ENCODE peak calls at places on chromosomes 4 and X, in nine cellular contexts. G is psoas muscle; R is stimulated activated CD8-positive, alpha-beta memory T cell treated with anti-CD3 and anti-CD28 coated beads, Interleukin-4, amount 100 ng/mL, for 1 hour; Z is GM06990; W is T47D; F is activated T-cell treated with anti-CD3 and anti-CD28 coated beads for 1 hour; O is HEK293T; L is Right ventricle myocardium inferior; U is progenitor cell of endocrine pancreas. H is an unnamed sample.

GRCh38 chr4:90220453-90220852 is 93.3 kb downstream of the CCSER1 start:
- DNase-seq in G (no peak), R (no peak), Z (no peak), W (no peak), F (no peak), O (no peak), L (no peak), U (no peak), H (no peak)

GRCh38 chr4:84579410-84579791 is 3.5 kb upstream of the CDS1 start:
- DNase-seq in G (no peak), R (no peak), Z (no peak), W (no peak), F (no peak), O (no peak), L (no peak), U (no peak), H (no peak)

GRCh38 chr4:172842759-172843158 is 325.9 kb upstream of the GALNT7 start:
- DNase-seq in G (no peak), R (no peak), Z (no peak), W (no peak), F (no peak), O (no peak), L (no peak), U (no peak), H (no peak)

GRCh38 chrX:150255441-150256296 is 107.4 kb upstream of the MAMLD1 start:
- DNase-seq in G (no peak), R (no peak), Z (no peak), W (no peak), F (no peak), O (no peak), L (no peak), U (no peak), H (no peak)

GRCh38 chrX:18102006-18102405 is 118.7 kb downstream of the BEND2 start:
- DNase-seq in G (no peak), R (no peak), Z (no peak), W (no peak), F (no peak), O (no peak), L (no peak), U (no peak), H (no peak)

GRCh38 chr4:94527556-94528233 is 76.0 kb downstream of the PDLIM5 start:
- DNase-seq in G (no peak), R (no peak), Z (no peak), W (no peak), F (no peak), O (no peak), L (no peak), U (no peak), H (no peak)

GRCh38 chrX:17732138-17732783 is 5.0 kb upstream of the SCML1 start:
- DNase-seq in G (no peak), R (no peak), Z (no peak), W (no peak), F (no peak), O (no peak), L (no peak), U (no peak), H (no peak)

GRCh38 chrX:45771114-45771513 is 570.4 kb upstream of the DIPK2B start:
- DNase-seq in G (no peak), R (no peak), Z (no peak), W (no peak), F (no peak), O (peak), L (no peak), U (no peak), H (peak)

GRCh38 chr4:39928538-39928937 is 49.2 kb downstream of the PDS5A start:
- DNase-seq in G (no peak), R (no peak), Z (no peak), W (no peak), F (no peak), O (no peak), L (no peak), U (no peak), H (no peak)

GRCh38 chr4:4541040-4541631 is 712 bp downstream of the STX18 start:
- DNase-seq in G (peak), R (no peak), Z (peak), W (peak), F (no peak), O (peak), L (no peak), U (no peak), H (peak)

GRCh38 chr4:14783011-14783877 is 219.0 kb upstream of the CPEB2 start:
- DNase-seq in G (no peak), R (no peak), Z (peak), W (no peak), F (no peak), O (no peak), L (no peak), U (no peak), H (peak)

GRCh38 chr4:11605597-11605996 is 176.9 kb upstream of the HS3ST1 start:
- DNase-seq in G (no peak), R (no peak), Z (no peak), W (no peak), F (no peak), O (no peak), L (no peak), U (no peak), H (no peak)

GRCh38 chr4:102168580-102168979 is 176.7 kb downstream of the SLC39A8 start:
- DNase-seq in G (no peak), R (no peak), Z (no peak), W (no peak), F (no peak), O (no peak), L (no peak), U (no peak), H (no peak)

GRCh38 chrX:132480581-132481203 is 8.1 kb downstream of the MBNL3 start:
- DNase-seq in G (peak), R (no peak), Z (peak), W (peak), F (no peak), O (no peak), L (no peak), U (no peak), H (peak)

GRCh38 chrX:13432376-13432775 is 112.5 kb upstream of the ATXN3L start:
- DNase-seq in G (no peak), R (no peak), Z (no peak), W (peak), F (no peak), O (no peak), L (no peak), U (no peak), H (peak)

GRCh38 chr4:90328558-90328957 is 201.4 kb downstream of the CCSER1 start:
- DNase-seq in G (no peak), R (no peak), Z (no peak), W (peak), F (no peak), O (peak), L (peak), U (no peak), H (peak)

GRCh38 chr4:74487771-74488170 is 42.8 kb downstream of the AREG start:
- DNase-seq in G (no peak), R (no peak), Z (no peak), W (no peak), F (no peak), O (no peak), L (no peak), U (no peak), H (no peak)

GRCh38 chrX:47297874-47298273 is 65.1 kb downstream of the USP11 start:
- DNase-seq in G (no peak), R (no peak), Z (no peak), W (peak), F (no peak), O (no peak), L (no peak), U (no peak), H (no peak)

GRCh38 chr4:8837181-8837811 is 34.3 kb downstream of the HMX1 start:
- DNase-seq in G (no peak), R (no peak), Z (no peak), W (peak), F (no peak), O (no peak), L (no peak), U (no peak), H (no peak)

GRCh38 chrX:1727531-1728027 is 112.7 kb downstream of the ASMT start:
- DNase-seq in G (no peak), R (no peak), Z (no peak), W (no peak), F (no peak), O (no peak), L (no peak), U (no peak), H (peak)

GRCh38 chr4:88027611-88028608 is 20.5 kb downstream of the PKD2 start:
- DNase-seq in G (no peak), R (no peak), Z (no peak), W (no peak), F (no peak), O (no peak), L (no peak), U (no peak), H (peak)

GRCh38 chr4:89511776-89512175 is 204.2 kb upstream of the GPRIN3 start:
- DNase-seq in G (no peak), R (no peak), Z (no peak), W (no peak), F (no peak), O (no peak), L (no peak), U (no peak), H (no peak)

GRCh38 chr4:105835177-105835576 is 60.1 kb upstream of the NPNT start:
- DNase-seq in G (no peak), R (no peak), Z (no peak), W (no peak), F (no peak), O (no peak), L (peak), U (no peak), H (no peak)

H was measured in A172.